ENCODE peak calls at places on chromosomes 16 and 17, in seven cellular contexts. J, G, C, S, B, D and I are unnamed samples.

GRCh38 chr17:81516439-81516838 is 3.8 kb upstream of the ACTG1 start:
- DNase-seq in J (no peak), G (no peak), C (no peak), S (no peak), B (peak; percentile 11), D (peak; percentile 46), I (no peak)

GRCh38 chr17:10598620-10599019 is 49.2 kb upstream of the MYH2 start:
- DNase-seq in J (no peak), G (no peak), C (no peak), S (no peak), B (no peak), D (no peak), I (no peak)

GRCh38 chr16:7443966-7444365 is 111.3 kb downstream of the RBFOX1 start:
- DNase-seq in J (no peak), G (no peak), C (no peak), S (no peak), B (no peak), D (no peak), I (no peak)

GRCh38 chr16:31331141-31331764 is 23.7 kb upstream of the ITGAX start:
- DNase-seq in J (no peak), G (no peak), C (no peak), S (no peak), B (no peak), D (no peak), I (no peak)

GRCh38 chr17:75553553-75554110 is 28.1 kb downstream of the LLGL2 start:
- DNase-seq in J (no peak), G (no peak), C (no peak), S (no peak), B (no peak), D (no peak), I (no peak)

GRCh38 chr16:72836985-72837384 is 210.9 kb downstream of the ZFHX3 start:
- DNase-seq in J (no peak), G (no peak), C (no peak), S (no peak), B (no peak), D (no peak), I (no peak)

GRCh38 chr17:72660274-72661092 is 432.0 kb downstream of the SLC39A11 start:
- DNase-seq in J (no peak), G (no peak), C (no peak), S (no peak), B (no peak), D (no peak), I (no peak)

GRCh38 chr16:1088295-1089170 is 7.5 kb downstream of the C1QTNF8 start:
- DNase-seq in J (no peak), G (no peak), C (no peak), S (no peak), B (no peak), D (no peak), I (no peak)

GRCh38 chr16:87320510-87321227 is 3.5 kb upstream of the C16orf95 start:
- DNase-seq in J (no peak), G (no peak), C (no peak), S (no peak), B (no peak), D (no peak), I (no peak)

GRCh38 chr16:85416267-85417109 is 196.6 kb upstream of the GSE1 start:
- DNase-seq in J (no peak), G (no peak), C (peak; percentile 39), S (peak; percentile 60), B (peak; percentile 86), D (peak; percentile 89), I (peak; percentile 46)

GRCh38 chr16:88914750-88915368 is 48.4 kb upstream of the PABPN1L start:
- DNase-seq in J (no peak), G (peak; percentile 26), C (peak; percentile 46), S (peak; percentile 63), B (no peak), D (no peak), I (no peak)

GRCh38 chr16:76081936-76082335 is 195.3 kb upstream of the CNTNAP4 start:
- DNase-seq in J (no peak), G (no peak), C (no peak), S (no peak), B (no peak), D (no peak), I (no peak)

GRCh38 chr16:11053916-11054460 is 109.6 kb downstream of the CLEC16A start:
- DNase-seq in J (no peak), G (no peak), C (no peak), S (no peak), B (no peak), D (no peak), I (no peak)

GRCh38 chr17:35726609-35727460 is 4.6 kb upstream of the RASL10B start:
- DNase-seq in J (no peak), G (peak; percentile 65), C (peak; percentile 94), S (peak; percentile 54), B (peak; percentile 50), D (no peak), I (no peak)

GRCh38 chr17:37293770-37294169 is 82.0 kb upstream of the C17orf78 start:
- DNase-seq in J (no peak), G (no peak), C (no peak), S (no peak), B (no peak), D (no peak), I (no peak)

GRCh38 chr16:88468289-88469129 is 15.4 kb downstream of the ZFPM1 start:
- DNase-seq in J (no peak), G (no peak), C (peak; percentile 53), S (no peak), B (no peak), D (no peak), I (peak; percentile 29)

GRCh38 chr16:89096768-89097527 is 3.3 kb downstream of the ACSF3 start:
- DNase-seq in J (no peak), G (no peak), C (no peak), S (no peak), B (no peak), D (no peak), I (no peak)

GRCh38 chr17:75872434-75873351 is 5.7 kb downstream of the TRIM47 start:
- DNase-seq in J (no peak), G (peak; percentile 57), C (peak; percentile 92), S (peak; percentile 80), B (peak; percentile 78), D (peak; percentile 75), I (no peak)

GRCh38 chr17:22374741-22375140 is 682.4 kb downstream of the KCNJ18 start:
- DNase-seq in J (no peak), G (no peak), C (no peak), S (no peak), B (no peak), D (no peak), I (no peak)

GRCh38 chr17:44920565-44920940 is 5.3 kb upstream of the GFAP start:
- DNase-seq in J (no peak), G (no peak), C (no peak), S (no peak), B (peak; percentile 1), D (peak; percentile 30), I (no peak)

GRCh38 chr16:67442581-67443255 is 11.8 kb downstream of the HSD11B2 start:
- DNase-seq in J (no peak), G (no peak), C (no peak), S (no peak), B (no peak), D (no peak), I (no peak)

GRCh38 chr17:36939944-36940312 is 2.7 kb downstream of the LHX1 start:
- DNase-seq in J (no peak), G (no peak), C (no peak), S (no peak), B (no peak), D (no peak), I (no peak)

GRCh38 chr16:71726491-71727319 is 2.2 kb upstream of the PHLPP2 start:
- DNase-seq in J (no peak), G (no peak), C (peak; percentile 10), S (no peak), B (no peak), D (no peak), I (no peak)

GRCh38 chr16:71721066-71721740 is 3.3 kb downstream of the PHLPP2 start:
- DNase-seq in J (no peak), G (no peak), C (no peak), S (no peak), B (no peak), D (no peak), I (no peak)

GRCh38 chr16:71722801-71723536 is 1.5 kb downstream of the PHLPP2 start:
- DNase-seq in J (peak; percentile 8), G (peak; percentile 38), C (peak; percentile 73), S (peak; percentile 70), B (peak; percentile 80), D (peak; percentile 70), I (peak; percentile 69)

GRCh38 chr16:71724320-71724751 is at the start of gene PHLPP2:
- DNase-seq in J (no peak), G (no peak), C (no peak), S (no peak), B (no peak), D (no peak), I (no peak)

GRCh38 chr16:71723537-71724319 is 773 bp downstream of the PHLPP2 start:
- DNase-seq in J (peak; percentile 11), G (peak; percentile 54), C (peak; percentile 65), S (peak; percentile 76), B (peak; percentile 85), D (peak; percentile 80), I (peak; percentile 66)
- TF ChIP-seq CTCF in J (no peak), G (no peak), C (no peak), S (no peak), B (peak; percentile 44), D (no peak), I (peak; percentile 26)

GRCh38 chr16:27489906-27490305 is 59.8 kb downstream of the GTF3C1 start:
- DNase-seq in J (no peak), G (no peak), C (no peak), S (no peak), B (no peak), D (no peak), I (no peak)

GRCh38 chr16:27486760-27487159 is 63.0 kb downstream of the GTF3C1 start:
- DNase-seq in J (no peak), G (no peak), C (no peak), S (no peak), B (no peak), D (no peak), I (no peak)

GRCh38 chr16:27491894-27492587 is 57.7 kb downstream of the GTF3C1 start:
- DNase-seq in J (no peak), G (no peak), C (no peak), S (no peak), B (no peak), D (no peak), I (no peak)

GRCh38 chr16:27486344-27486743 is 63.4 kb downstream of the GTF3C1 start:
- DNase-seq in J (no peak), G (no peak), C (no peak), S (no peak), B (no peak), D (no peak), I (no peak)

GRCh38 chr16:27489421-27489820 is 60.3 kb downstream of the GTF3C1 start:
- DNase-seq in J (no peak), G (no peak), C (no peak), S (no peak), B (no peak), D (no peak), I (no peak)
- TF ChIP-seq CTCF in J (no peak), G (no peak), C (no peak), S (no peak), B (no peak), D (no peak), I (no peak)

GRCh38 chr17:19364699-19365498 is 2.4 kb upstream of the B9D1 start:
- DNase-seq in J (no peak), G (no peak), C (no peak), S (no peak), B (no peak), D (no peak), I (no peak)
- TF ChIP-seq CTCF in J (no peak), G (no peak), C (no peak), S (no peak), B (no peak), D (no peak), I (no peak)

GRCh38 chr17:38914741-38915638 is 10.4 kb upstream of the LASP1NB start:
- DNase-seq in J (no peak), G (no peak), C (no peak), S (no peak), B (no peak), D (peak; percentile 40), I (no peak)
- TF ChIP-seq CTCF in J (no peak), G (no peak), C (no peak), S (no peak), B (no peak), D (no peak), I (no peak)